ENCODE peak calls at places on chromosomes 4 and X, in seven cellular contexts. Y is SK-N-SH, C is HepG2, J is HCT116, N is T47D, G is GM12878, K is H1. B is an unnamed sample.

GRCh38 chr4:145956288-145956890 is 17.8 kb upstream of the ZNF827 start:
- DNase-seq in Y (peak), C (peak), J (no peak), N (peak), G (no peak), K (no peak), B (peak)

GRCh38 chrX:40154229-40154852 is 56.6 kb upstream of the BCOR start:
- DNase-seq in Y (peak), C (peak), J (no peak), N (peak), G (no peak), K (no peak), B (peak)

GRCh38 chr4:105496899-105497298 is 23.0 kb upstream of the PPA2 start:
- DNase-seq in Y (no peak), C (no peak), J (no peak), N (peak), G (no peak), K (no peak), B (no peak)

GRCh38 chrX:80354966-80355465 is 65.2 kb upstream of the TENT5D start:
- DNase-seq in Y (no peak), C (no peak), J (no peak), N (no peak), G (no peak), K (no peak), B (no peak)

GRCh38 chrX:54540289-54540688 is 10.3 kb downstream of the GNL3L start:
- DNase-seq in Y (no peak), C (no peak), J (no peak), N (peak), G (no peak), K (no peak), B (no peak)

GRCh38 chr4:26441110-26441509 is 49.2 kb downstream of the CCKAR start:
- DNase-seq in Y (no peak), C (peak), J (no peak), N (no peak), G (no peak), K (no peak), B (no peak)

GRCh38 chr4:8215001-8215427 is 15.9 kb downstream of the SH3TC1 start:
- DNase-seq in Y (no peak), C (no peak), J (no peak), N (peak), G (no peak), K (no peak), B (no peak)

GRCh38 chrX:139563251-139563650 is 32.7 kb downstream of the F9 start:
- DNase-seq in Y (no peak), C (no peak), J (no peak), N (no peak), G (no peak), K (no peak), B (no peak)

GRCh38 chr4:113784497-113785254 is 23.1 kb upstream of the CAMK2D start:
- DNase-seq in Y (no peak), C (peak), J (peak), N (peak), G (no peak), K (no peak), B (no peak)

GRCh38 chr4:7259039-7259438 is 66.7 kb downstream of the SORCS2 start:
- DNase-seq in Y (no peak), C (no peak), J (no peak), N (no peak), G (no peak), K (no peak), B (no peak)

GRCh38 chr4:157992038-157992706 is 180.7 kb downstream of the GASK1B start:
- DNase-seq in Y (peak), C (peak), J (peak), N (peak), G (no peak), K (no peak), B (peak)

GRCh38 chr4:24472514-24473308 is 111.6 kb downstream of the DHX15 start:
- DNase-seq in Y (peak), C (peak), J (peak), N (peak), G (no peak), K (peak), B (peak)

GRCh38 chr4:20028694-20029093 is 223.0 kb upstream of the SLIT2 start:
- DNase-seq in Y (no peak), C (no peak), J (peak), N (no peak), G (no peak), K (no peak), B (no peak)

GRCh38 chr4:165606465-165607205 is 227.8 kb downstream of the CPE start:
- DNase-seq in Y (no peak), C (no peak), J (no peak), N (no peak), G (no peak), K (no peak), B (no peak)

GRCh38 chr4:165604181-165604580 is 225.4 kb downstream of the CPE start:
- DNase-seq in Y (no peak), C (no peak), J (no peak), N (no peak), G (no peak), K (no peak), B (no peak)

GRCh38 chr4:165597581-165598480 is 219.0 kb downstream of the CPE start:
- DNase-seq in Y (no peak), C (no peak), J (no peak), N (no peak), G (no peak), K (no peak), B (no peak)

GRCh38 chr4:165605811-165606210 is 227.0 kb downstream of the CPE start:
- DNase-seq in Y (no peak), C (no peak), J (no peak), N (no peak), G (no peak), K (no peak), B (no peak)

GRCh38 chr4:165600959-165601674 is 222.3 kb downstream of the CPE start:
- DNase-seq in Y (no peak), C (no peak), J (no peak), N (no peak), G (no peak), K (no peak), B (no peak)
- TF ChIP-seq JUND in Y (no peak), C (no peak), J (no peak), N (no peak), G (no peak), K (no peak), B (peak)

DNA sequence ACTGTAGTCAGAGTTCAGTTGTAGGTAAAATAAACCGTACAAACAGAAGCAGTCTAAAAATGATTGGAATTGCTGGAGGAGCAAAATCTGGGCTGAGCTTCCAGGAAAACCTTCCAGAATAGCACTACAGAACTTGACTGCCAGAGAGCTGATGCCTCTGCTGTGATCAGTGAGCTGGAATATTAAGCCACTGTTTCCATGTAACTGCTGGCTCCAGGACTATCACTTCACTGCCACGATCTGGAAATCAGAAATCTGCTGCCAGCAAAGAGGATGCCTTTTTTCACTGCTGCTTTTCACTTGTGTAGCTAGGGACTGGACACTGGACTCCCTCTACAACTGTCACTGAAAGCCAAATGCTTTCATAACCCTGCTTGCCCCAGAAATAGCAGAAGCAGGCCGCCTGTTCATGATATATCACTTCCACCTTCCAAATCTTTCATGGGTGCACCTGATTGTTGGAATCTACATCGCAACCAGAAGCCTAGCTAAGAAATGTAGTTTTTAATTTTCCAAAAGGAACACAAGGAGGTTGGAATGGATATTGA is 9.4 kb upstream of the AP1S2 start:
- DNase-seq in Y (no peak), C (no peak), J (no peak), N (no peak), G (no peak), K (no peak), B (no peak)
- TF ChIP-seq JUND in Y (no peak), C (no peak), J (no peak), N (no peak), G (no peak), K (no peak), B (no peak)

DNA sequence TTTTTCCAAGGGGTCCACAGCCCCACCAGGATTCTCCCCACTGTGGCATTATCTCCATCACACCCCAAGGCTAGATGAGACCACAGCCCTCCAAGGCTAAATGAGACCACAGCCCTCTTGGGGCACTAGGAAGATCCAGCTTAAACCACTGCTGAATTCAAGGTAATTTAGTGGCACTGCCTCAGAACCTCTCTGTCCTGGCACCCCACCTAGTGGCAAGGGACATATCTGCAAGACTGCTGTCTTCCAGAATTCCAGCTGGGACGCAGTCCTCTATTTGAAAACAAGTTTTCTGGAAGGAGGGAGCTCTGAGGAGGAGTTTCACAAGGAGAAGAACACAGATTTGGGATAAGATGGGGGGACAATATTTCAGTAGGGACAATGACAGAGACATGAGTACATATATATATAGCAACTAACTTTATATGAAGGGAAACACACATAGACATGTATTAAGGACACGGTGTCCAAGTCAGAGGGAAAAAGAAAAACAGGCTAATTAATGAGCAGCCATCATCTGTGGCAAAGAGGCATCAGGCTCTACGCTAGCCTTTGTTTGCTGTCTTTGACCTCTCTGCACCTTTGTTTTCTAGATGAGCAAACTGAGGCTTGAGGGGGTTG is 9.3 kb downstream of the CETN2 start:
- DNase-seq in Y (peak), C (peak), J (peak), N (peak), G (no peak), K (peak), B (peak)
- TF ChIP-seq JUND in Y (no peak), C (no peak), J (no peak), N (no peak), G (no peak), K (no peak), B (no peak)

GRCh38 chr4:100982345-100982744 is 365.0 kb downstream of the PPP3CA start:
- DNase-seq in Y (no peak), C (no peak), J (no peak), N (no peak), G (no peak), K (no peak), B (no peak)

GRCh38 chr4:100984901-100985300 is 362.4 kb downstream of the PPP3CA start:
- DNase-seq in Y (no peak), C (no peak), J (no peak), N (no peak), G (no peak), K (no peak), B (no peak)

GRCh38 chr4:100977746-100978397 is 369.5 kb downstream of the PPP3CA start:
- DNase-seq in Y (peak), C (no peak), J (no peak), N (no peak), G (no peak), K (no peak), B (no peak)

GRCh38 chr4:100983426-100983825 is 363.9 kb downstream of the PPP3CA start:
- DNase-seq in Y (no peak), C (no peak), J (no peak), N (no peak), G (no peak), K (no peak), B (no peak)

DNA sequence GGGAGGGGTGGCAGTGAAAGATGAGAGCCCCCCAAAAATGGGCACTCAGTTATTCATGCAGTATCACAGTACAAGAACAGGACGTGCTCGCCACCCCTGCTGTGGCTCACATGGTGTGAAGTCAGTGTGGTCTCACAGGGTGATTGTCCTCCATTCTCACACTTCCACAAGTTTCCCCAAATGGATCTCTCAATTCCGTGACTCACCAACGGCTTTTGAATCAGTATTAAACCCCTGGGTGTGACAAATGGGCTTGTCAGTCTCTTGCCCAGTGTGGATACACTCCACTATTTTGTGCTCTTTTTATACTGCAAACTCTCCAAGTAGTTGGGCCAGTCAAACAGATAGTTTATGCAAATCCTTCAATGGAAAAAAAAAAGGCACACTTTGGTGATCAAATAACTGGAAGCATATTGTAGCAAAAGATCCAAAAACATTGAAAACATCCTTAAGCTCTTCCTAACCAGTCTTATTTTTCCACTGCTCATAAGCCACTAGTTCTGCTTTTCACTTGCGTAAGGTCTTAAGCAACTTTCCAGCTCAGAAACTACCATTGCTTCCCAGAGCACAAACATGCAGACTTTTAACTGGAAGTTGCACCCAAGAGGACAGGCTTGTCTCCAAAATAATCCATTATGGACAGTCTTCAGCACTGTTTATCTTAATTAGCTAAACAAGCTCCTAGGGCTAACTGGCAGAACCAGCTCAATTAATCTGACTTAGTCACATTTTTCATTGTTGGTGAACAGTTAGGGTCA is 365.7 kb downstream of the PPP3CA start:
- DNase-seq in Y (no peak), C (no peak), J (no peak), N (peak), G (no peak), K (no peak), B (no peak)
- TF ChIP-seq JUND in Y (no peak), C (no peak), J (no peak), N (no peak), G (no peak), K (no peak), B (no peak)

GRCh38 chr4:88320780-88321373 is 36.5 kb upstream of the PPM1K start:
- DNase-seq in Y (no peak), C (no peak), J (no peak), N (peak), G (peak), K (no peak), B (no peak)
- TF ChIP-seq JUND in Y (no peak), C (no peak), J (no peak), N (peak), G (no peak), K (no peak), B (no peak)

GRCh38 chrX:71291381-71291780 is 7.9 kb downstream of the NONO start:
- DNase-seq in Y (no peak), C (no peak), J (no peak), N (no peak), G (no peak), K (no peak), B (no peak)

GRCh38 chrX:71298119-71298518 is 3.4 kb upstream of the ITGB1BP2 start:
- DNase-seq in Y (no peak), C (no peak), J (no peak), N (no peak), G (no peak), K (no peak), B (no peak)

GRCh38 chrX:71296806-71297205 is 4.7 kb upstream of the ITGB1BP2 start:
- DNase-seq in Y (no peak), C (no peak), J (no peak), N (no peak), G (no peak), K (no peak), B (no peak)

GRCh38 chrX:71292669-71293379 is 8.7 kb upstream of the ITGB1BP2 start:
- DNase-seq in Y (no peak), C (no peak), J (no peak), N (no peak), G (no peak), K (no peak), B (no peak)
- TF ChIP-seq JUND in Y (peak), C (no peak), J (no peak), N (no peak), G (no peak), K (no peak), B (no peak)

DNA sequence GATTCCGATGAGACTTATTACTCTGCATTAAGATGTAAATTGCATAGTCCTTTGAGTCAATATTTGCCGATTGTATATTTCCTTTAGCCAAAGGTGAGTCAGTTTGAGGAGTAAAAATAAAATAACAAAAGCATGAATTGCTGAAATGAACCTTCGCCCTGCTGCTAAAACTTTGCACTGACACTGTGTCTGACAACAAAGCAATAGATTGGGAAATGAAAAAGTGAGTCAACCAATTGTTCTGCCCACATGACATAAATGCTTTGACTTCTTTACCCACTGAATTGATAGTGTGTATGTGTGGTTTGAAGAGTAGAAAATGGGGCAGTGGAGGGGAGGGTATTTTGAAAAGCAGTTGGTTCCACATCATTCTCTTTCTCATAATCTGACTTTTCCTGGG is 88.4 kb upstream of the AFF2 start:
- DNase-seq in Y (no peak), C (no peak), J (no peak), N (no peak), G (no peak), K (no peak), B (no peak)
- TF ChIP-seq JUND in Y (no peak), C (no peak), J (no peak), N (no peak), G (no peak), K (no peak), B (no peak)

B was measured in K562.